ENCODE peak calls at places on chromosomes 11 and 22, in seven cellular contexts. T is H9, W is neuronal stem cell, Q is mesendoderm, C is IMR-90, L is mesenchymal stem cell, F is H1. S is an unnamed sample.
A peak's percentile ranks its signal among the peaks of the same experiment; 100 is the strongest.

GRCh38 chr22:17371446-17371845 is 2.2 kb downstream of the CECR2 start:
- DNase-seq in T (no peak), W (no peak), Q (no peak), C (no peak), L (no peak), F (no peak), S (no peak)

GRCh38 chr22:32707971-32708370 is 93.5 kb upstream of the TIMP3 start:
- DNase-seq in T (no peak), W (no peak), Q (no peak), C (no peak), L (no peak), F (no peak), S (no peak)

GRCh38 chr11:9525116-9525515 is 48.4 kb upstream of the WEE1 start:
- DNase-seq in T (no peak), W (no peak), Q (no peak), C (peak; percentile 25), L (no peak), F (no peak), S (no peak)

GRCh38 chr22:49479566-49479965 is 348.1 kb downstream of the BRD1 start:
- DNase-seq in T (no peak), W (no peak), Q (no peak), C (no peak), L (no peak), F (no peak), S (no peak)

GRCh38 chr11:76493626-76494539 is 49.1 kb downstream of the EMSY start:
- DNase-seq in T (no peak), W (no peak), Q (no peak), C (no peak), L (no peak), F (no peak), S (no peak)

GRCh38 chr22:45254789-45255261 is 14.1 kb upstream of the KIAA0930 start:
- DNase-seq in T (no peak), W (no peak), Q (no peak), C (no peak), L (no peak), F (no peak), S (no peak)

GRCh38 chr22:49024775-49025440 is 802.8 kb downstream of the BRD1 start:
- DNase-seq in T (no peak), W (no peak), Q (no peak), C (no peak), L (no peak), F (no peak), S (no peak)

GRCh38 chr11:30855383-30856006 is 269.3 kb upstream of the MPPED2 start:
- DNase-seq in T (no peak), W (no peak), Q (no peak), C (peak; percentile 29), L (peak; percentile 11), F (no peak), S (peak; percentile 20)

GRCh38 chr11:83092488-83093384 is 21.0 kb upstream of the RAB30 start:
- DNase-seq in T (no peak), W (no peak), Q (no peak), C (peak; percentile 24), L (peak; percentile 45), F (no peak), S (peak; percentile 80)

GRCh38 chr11:122275513-122275912 is 159.5 kb upstream of the BLID start:
- DNase-seq in T (no peak), W (no peak), Q (no peak), C (no peak), L (no peak), F (no peak), S (no peak)
- H3K79me1 ChIP-seq in T (no peaks in the 10 kb centered on the region), W (no peaks in the 10 kb centered on the region), Q (no peaks in the 10 kb centered on the region), C (no peaks in the 10 kb centered on the region), L (no peaks in the 10 kb centered on the region), F (no peaks in the 10 kb centered on the region), S (no peaks in the 10 kb centered on the region)

GRCh38 chr11:129331217-129331616 is 44.4 kb upstream of the BARX2 start:
- DNase-seq in T (no peak), W (no peak), Q (no peak), C (peak; percentile 4), L (no peak), F (no peak), S (peak; percentile 46)
- H2BK5ac ChIP-seq in T (no peak overlapping the region), W (no peak overlapping the region), Q (no peak overlapping the region), C (no peak overlapping the region), L (no peak overlapping the region), F (no peak overlapping the region), S (no peak overlapping the region)

GRCh38 chr11:68970921-68971636 is 9.7 kb downstream of the MRGPRD start:
- DNase-seq in T (peak; percentile 20), W (no peak), Q (no peak), C (no peak), L (no peak), F (no peak), S (no peak)
- H3K79me1 ChIP-seq in T (no peaks in the 10 kb centered on the region), W (no peaks in the 10 kb centered on the region), Q (no peaks in the 10 kb centered on the region), C (no peaks in the 10 kb centered on the region), L (no peaks in the 10 kb centered on the region), F (no peaks in the 10 kb centered on the region), S (no peaks in the 10 kb centered on the region)

GRCh38 chr22:20641198-20641892 is 132.6 kb upstream of the SERPIND1 start:
- DNase-seq in T (peak; percentile 14), W (no peak), Q (no peak), C (no peak), L (no peak), F (no peak), S (peak; percentile 7)

GRCh38 chr22:20642668-20643179 is 131.2 kb upstream of the SERPIND1 start:
- DNase-seq in T (peak; percentile 8), W (no peak), Q (no peak), C (no peak), L (no peak), F (no peak), S (no peak)

GRCh38 chr22:20639750-20640149 is 132.3 kb downstream of the MED15 start:
- DNase-seq in T (no peak), W (no peak), Q (no peak), C (no peak), L (no peak), F (no peak), S (no peak)

GRCh38 chr22:20644071-20644642 is 129.8 kb upstream of the SERPIND1 start:
- DNase-seq in T (no peak), W (no peak), Q (peak; percentile 29), C (no peak), L (no peak), F (no peak), S (no peak)

DNA sequence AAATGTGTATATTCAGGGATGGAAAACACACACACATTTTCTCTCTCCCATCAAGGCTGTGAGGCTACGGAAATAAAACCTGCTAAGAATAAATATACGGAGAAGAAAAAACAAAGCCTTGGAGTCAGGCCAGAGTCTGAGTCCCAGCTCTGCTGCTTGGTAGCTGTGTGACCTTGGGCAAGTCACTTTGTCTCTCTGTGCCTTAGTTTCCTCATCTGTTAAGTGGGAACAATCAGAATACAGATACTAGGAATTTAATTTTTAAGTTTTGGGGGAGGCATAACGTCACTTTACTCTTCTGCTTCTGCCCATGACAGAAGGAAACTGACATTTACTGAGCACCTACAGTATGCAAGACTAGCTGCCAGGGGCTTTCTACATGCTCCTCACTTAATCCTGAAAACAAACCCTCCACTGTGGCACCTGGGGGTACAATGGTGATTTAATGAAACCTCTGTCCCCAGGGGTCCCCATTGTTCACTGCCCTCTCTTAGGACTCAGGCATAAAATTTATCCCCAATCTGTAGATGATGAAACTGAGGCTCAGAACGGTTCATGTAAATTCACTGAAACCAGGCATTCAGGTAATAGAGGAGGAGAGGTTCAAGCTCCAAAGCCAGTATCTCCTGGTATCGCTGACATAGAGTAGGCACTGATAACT is 131.9 kb upstream of the SERPIND1 start:
- DNase-seq in T (no peak), W (no peak), Q (no peak), C (no peak), L (no peak), F (no peak), S (no peak)
- H2BK5ac ChIP-seq in T (no peak overlapping the region), W (no peak overlapping the region), Q (no peak overlapping the region), C (no peak overlapping the region), L (no peak overlapping the region), F (no peak overlapping the region), S (no peak overlapping the region)

GRCh38 chr11:66314186-66314501 is 2.7 kb downstream of the CD248 start:
- DNase-seq in T (no peak), W (no peak), Q (no peak), C (no peak), L (no peak), F (no peak), S (no peak)
- H3K79me1 ChIP-seq in T (no peaks in the 10 kb centered on the region), W (no peaks in the 10 kb centered on the region), Q (no peaks in the 10 kb centered on the region), C (peaks cover 41% of the 10 kb centered on the region), L (peaks cover 5% of the 10 kb centered on the region), F (no peaks in the 10 kb centered on the region), S (peaks cover 30% of the 10 kb centered on the region)

DNA sequence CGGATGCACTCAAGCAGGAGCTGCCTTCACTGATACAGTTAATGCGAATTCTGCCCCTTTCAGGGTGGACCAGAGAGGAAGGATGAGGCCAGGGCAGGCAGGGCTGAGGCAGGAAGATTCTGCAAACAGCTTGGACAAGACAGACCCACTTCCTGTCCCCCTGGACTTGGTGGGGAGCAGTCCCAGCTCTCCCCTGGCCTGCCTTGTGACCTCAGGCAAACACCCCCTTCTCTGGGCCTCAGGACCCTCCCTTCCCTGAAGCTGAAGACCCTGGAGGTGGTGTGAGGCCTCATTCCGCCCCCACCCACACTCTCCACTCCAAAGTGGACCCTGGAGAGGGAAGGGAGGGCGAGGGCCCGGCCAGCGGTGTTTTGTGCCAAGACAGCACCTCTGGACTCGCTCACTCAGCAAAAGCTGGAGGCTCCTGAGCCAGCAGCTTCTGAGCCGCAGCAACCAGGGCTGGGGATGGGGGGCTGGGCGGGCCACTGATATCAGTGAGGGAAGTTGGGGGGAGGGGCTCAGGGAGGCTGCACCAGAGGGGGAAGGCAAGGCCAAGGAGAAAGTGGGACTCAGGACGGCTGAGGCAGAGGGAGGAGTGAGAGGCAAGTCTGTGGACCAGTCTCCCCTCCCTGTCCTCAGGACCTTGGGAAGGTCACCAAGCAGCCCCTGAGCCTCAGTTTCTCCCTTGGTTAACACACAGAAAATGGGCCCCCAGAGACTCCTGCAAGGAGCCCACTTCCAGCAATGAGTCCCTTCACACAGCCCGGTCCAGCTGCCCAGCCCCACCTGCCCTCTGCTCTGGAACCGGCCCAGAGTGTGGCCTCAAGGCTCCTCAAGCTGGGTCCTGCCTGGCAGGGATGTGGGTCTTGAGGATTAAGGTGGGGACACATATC is 8.4 kb downstream of the RAB3IL1 start:
- DNase-seq in T (no peak), W (no peak), Q (no peak), C (no peak), L (no peak), F (no peak), S (no peak)
- H2BK5ac ChIP-seq in T (no peak overlapping the region), W (no peak overlapping the region), Q (peak overlapping the region; percentile 20), C (no peak overlapping the region), L (no peak overlapping the region), F (peak overlapping the region; percentile 71), S (no peak overlapping the region)